ENCODE peak calls at places on chromosomes 5 and 9, in four cellular contexts. One of them, this sample, is unnamed.

GRCh38 chr5:125612356-125613149 is 810.7 kb upstream of the GRAMD2B start:
- DNase-seq in anterior cingulate cortex: no peak
- DNase-seq in upper lobe of right lung: peak
- DNase-seq in WTC11: no peak
- DNase-seq in this sample: no peak

GRCh38 chr9:21983509-21983908 is 10.7 kb downstream of the CDKN2A start:
- DNase-seq in anterior cingulate cortex: no peak
- DNase-seq in upper lobe of right lung: no peak
- DNase-seq in WTC11: no peak
- DNase-seq in this sample: no peak

GRCh38 chr9:115650768-115651167 is 502.8 kb upstream of the PAPPA start:
- DNase-seq in anterior cingulate cortex: no peak
- DNase-seq in upper lobe of right lung: no peak
- DNase-seq in WTC11: no peak
- DNase-seq in this sample: peak

GRCh38 chr5:173653822-173654523 is 37.5 kb upstream of the BOD1 start:
- DNase-seq in anterior cingulate cortex: no peak
- DNase-seq in upper lobe of right lung: no peak
- DNase-seq in WTC11: no peak
- DNase-seq in this sample: no peak

GRCh38 chr5:157198277-157199058 is 17.8 kb downstream of the ITK start:
- DNase-seq in anterior cingulate cortex: no peak
- DNase-seq in upper lobe of right lung: no peak
- DNase-seq in WTC11: no peak
- DNase-seq in this sample: no peak

GRCh38 chr5:94359880-94360279 is 258.5 kb downstream of the KIAA0825 start:
- DNase-seq in anterior cingulate cortex: no peak
- DNase-seq in upper lobe of right lung: no peak
- DNase-seq in WTC11: no peak
- DNase-seq in this sample: no peak

GRCh38 chr9:33329117-33329563 is 38.8 kb downstream of the NFX1 start:
- DNase-seq in anterior cingulate cortex: no peak
- DNase-seq in upper lobe of right lung: no peak
- DNase-seq in WTC11: no peak
- DNase-seq in this sample: peak

GRCh38 chr9:98373622-98374021 is 118.2 kb upstream of the TBC1D2 start:
- DNase-seq in anterior cingulate cortex: no peak
- DNase-seq in upper lobe of right lung: no peak
- DNase-seq in WTC11: no peak
- DNase-seq in this sample: peak

GRCh38 chr9:110189001-110189400 is 19.0 kb downstream of the C9orf152 start:
- DNase-seq in anterior cingulate cortex: no peak
- DNase-seq in upper lobe of right lung: peak
- DNase-seq in WTC11: no peak
- DNase-seq in this sample: no peak

GRCh38 chr5:4189317-4189716 is 593.7 kb downstream of the IRX1 start:
- DNase-seq in anterior cingulate cortex: no peak
- DNase-seq in upper lobe of right lung: no peak
- DNase-seq in WTC11: no peak
- DNase-seq in this sample: no peak

GRCh38 chr9:100111235-100111634 is 12.2 kb downstream of the INVS start:
- DNase-seq in anterior cingulate cortex: peak
- DNase-seq in upper lobe of right lung: peak
- DNase-seq in WTC11: no peak
- DNase-seq in this sample: peak

GRCh38 chr9:109765821-109766220 is 14.2 kb upstream of the PALM2AKAP2 start:
- DNase-seq in anterior cingulate cortex: no peak
- DNase-seq in upper lobe of right lung: no peak
- DNase-seq in WTC11: no peak
- DNase-seq in this sample: no peak

GRCh38 chr5:134758176-134758503 is 439 bp upstream of the DDX46 start:
- DNase-seq in anterior cingulate cortex: no peak
- DNase-seq in upper lobe of right lung: no peak
- DNase-seq in WTC11: no peak
- DNase-seq in this sample: no peak

GRCh38 chr9:14372437-14373318 is 58.7 kb upstream of the NFIB start:
- DNase-seq in anterior cingulate cortex: no peak
- DNase-seq in upper lobe of right lung: no peak
- DNase-seq in WTC11: no peak
- DNase-seq in this sample: peak

GRCh38 chr5:143154495-143155375 is 248.8 kb downstream of the NR3C1 start:
- DNase-seq in anterior cingulate cortex: no peak
- DNase-seq in upper lobe of right lung: no peak
- DNase-seq in WTC11: no peak
- DNase-seq in this sample: peak

GRCh38 chr9:120256146-120256545 is 323.8 kb downstream of the CDK5RAP2 start:
- DNase-seq in anterior cingulate cortex: no peak
- DNase-seq in upper lobe of right lung: no peak
- DNase-seq in WTC11: no peak
- DNase-seq in this sample: no peak

GRCh38 chr9:126309427-126310179 is 17.0 kb upstream of the MVB12B start:
- DNase-seq in anterior cingulate cortex: no peak
- DNase-seq in upper lobe of right lung: no peak
- DNase-seq in WTC11: no peak
- DNase-seq in this sample: no peak

GRCh38 chr5:38466444-38467189 is 89.8 kb downstream of the LIFR start:
- DNase-seq in anterior cingulate cortex: peak
- DNase-seq in upper lobe of right lung: peak
- DNase-seq in WTC11: no peak
- DNase-seq in this sample: peak

GRCh38 chr5:56496581-56497063 is 263.5 kb upstream of the ANKRD55 start:
- DNase-seq in anterior cingulate cortex: no peak
- DNase-seq in upper lobe of right lung: no peak
- DNase-seq in WTC11: no peak
- DNase-seq in this sample: no peak

GRCh38 chr9:93096811-93097382 is 880 bp downstream of the CARD19 start:
- DNase-seq in anterior cingulate cortex: no peak
- DNase-seq in upper lobe of right lung: no peak
- DNase-seq in WTC11: no peak
- DNase-seq in this sample: no peak

GRCh38 chr5:71810456-71811181 is 91.5 kb downstream of the CARTPT start:
- DNase-seq in anterior cingulate cortex: no peak
- DNase-seq in upper lobe of right lung: no peak
- DNase-seq in WTC11: no peak
- DNase-seq in this sample: no peak

GRCh38 chr9:967436-967835 is 9.0 kb upstream of the DMRT3 start:
- DNase-seq in anterior cingulate cortex: no peak
- DNase-seq in upper lobe of right lung: no peak
- DNase-seq in WTC11: no peak
- DNase-seq in this sample: no peak

GRCh38 chr5:1294839-1295649 is at the start of gene TERT:
- DNase-seq in anterior cingulate cortex: no peak
- DNase-seq in upper lobe of right lung: peak
- DNase-seq in WTC11: peak
- DNase-seq in this sample: no peak

GRCh38 chr9:76756273-76756650 is 8.0 kb upstream of the PCA3 start:
- DNase-seq in anterior cingulate cortex: no peak
- DNase-seq in upper lobe of right lung: no peak
- DNase-seq in WTC11: peak
- DNase-seq in this sample: peak

GRCh38 chr9:116002624-116003023 is 151.0 kb upstream of the PAPPA start:
- DNase-seq in anterior cingulate cortex: no peak
- DNase-seq in upper lobe of right lung: no peak
- DNase-seq in WTC11: no peak
- DNase-seq in this sample: peak

GRCh38 chr5:53991942-53992341 is 318.4 kb downstream of the ARL15 start:
- DNase-seq in anterior cingulate cortex: no peak
- DNase-seq in upper lobe of right lung: no peak
- DNase-seq in WTC11: no peak
- DNase-seq in this sample: peak

GRCh38 chr5:60295423-60295822 is 401.9 kb upstream of the PDE4D start:
- DNase-seq in anterior cingulate cortex: no peak
- DNase-seq in upper lobe of right lung: no peak
- DNase-seq in WTC11: peak
- DNase-seq in this sample: peak

GRCh38 chr5:131767891-131768290 is 28.9 kb downstream of the FNIP1 start:
- DNase-seq in anterior cingulate cortex: no peak
- DNase-seq in upper lobe of right lung: no peak
- DNase-seq in WTC11: no peak
- DNase-seq in this sample: no peak

GRCh38 chr5:55603947-55604346 is 69.2 kb upstream of the PLPP1 start:
- DNase-seq in anterior cingulate cortex: peak
- DNase-seq in upper lobe of right lung: no peak
- DNase-seq in WTC11: no peak
- DNase-seq in this sample: peak

GRCh38 chr5:133362438-133362837 is 249.9 kb downstream of the FSTL4 start:
- DNase-seq in anterior cingulate cortex: no peak
- DNase-seq in upper lobe of right lung: no peak
- DNase-seq in WTC11: no peak
- DNase-seq in this sample: no peak

This sample was measured in fibroblast of mammary gland.